ENCODE peak calls at places on chromosomes 12 and 14, in six cellular contexts. U is GF-D8, Q is HT1080, K is amniotic epithelial cell, F is NCI-H748 treated with DMSO at 0.1 percent for 48 hours, V is H4. X is an unnamed sample.

GRCh38 chr12:7292300-7292699 is 11.6 kb upstream of the ACSM4 start:
- DNase-seq in U (no peak), Q (no peak), K (no peak), F (no peak), V (no peak), X (no peak)

GRCh38 chr14:99273025-99273723 is 1.2 kb upstream of the BCL11B start:
- DNase-seq in U (no peak), Q (no peak), K (no peak), F (peak), V (no peak), X (no peak)

GRCh38 chr12:133038310-133038709 is 1.0 kb downstream of the ZNF84 start:
- DNase-seq in U (no peak), Q (no peak), K (no peak), F (no peak), V (no peak), X (no peak)

GRCh38 chr14:101087614-101088394 is 184.3 kb upstream of the RTL1 start:
- DNase-seq in U (no peak), Q (no peak), K (peak), F (no peak), V (peak), X (peak)

GRCh38 chr14:23442721-23443356 is 7.4 kb upstream of the MYH7 start:
- DNase-seq in U (no peak), Q (no peak), K (no peak), F (no peak), V (no peak), X (no peak)

GRCh38 chr12:14868916-14869315 is 16.7 kb downstream of the MGP start:
- DNase-seq in U (no peak), Q (peak), K (no peak), F (no peak), V (no peak), X (no peak)

GRCh38 chr14:22213110-22213509 is 375.9 kb downstream of the DAD1 start:
- DNase-seq in U (peak), Q (no peak), K (peak), F (no peak), V (no peak), X (peak)

GRCh38 chr14:95885278-95885677 is 8.6 kb downstream of the TUNAR start:
- DNase-seq in U (no peak), Q (no peak), K (no peak), F (no peak), V (no peak), X (no peak)

GRCh38 chr12:78981-79380 is 12.4 kb downstream of the IQSEC3 start:
- DNase-seq in U (no peak), Q (no peak), K (no peak), F (no peak), V (no peak), X (no peak)

GRCh38 chr14:38022775-38023174 is 184.9 kb upstream of the SSTR1 start:
- DNase-seq in U (no peak), Q (no peak), K (no peak), F (no peak), V (no peak), X (no peak)

GRCh38 chr12:68628698-68629097 is 18.0 kb downstream of the RAP1B start:
- DNase-seq in U (no peak), Q (no peak), K (no peak), F (no peak), V (no peak), X (no peak)

GRCh38 chr14:30875788-30876053 is 1.4 kb downstream of the COCH start:
- DNase-seq in U (no peak), Q (no peak), K (no peak), F (no peak), V (no peak), X (no peak)